ENCODE peak calls at places on chromosomes 16 and 17, in six cellular contexts. S, G, R, X, T and Z are unnamed samples.

GRCh38 chr16:85387171-85387507 is 226.0 kb upstream of the GSE1 start:
- DNase-seq in S (no peak), G (no peak), R (no peak), X (no peak), T (no peak), Z (no peak)

GRCh38 chr16:30948956-30949654 is at the start of gene ORAI3:
- DNase-seq in S (peak), G (peak), R (peak), X (no peak), T (no peak), Z (peak)

GRCh38 chr17:4605826-4606225 is 21.5 kb downstream of the SMTNL2 start:
- DNase-seq in S (no peak), G (no peak), R (peak), X (no peak), T (no peak), Z (no peak)

GRCh38 chr16:76226011-76226410 is 51.2 kb upstream of the CNTNAP4 start:
- DNase-seq in S (no peak), G (no peak), R (no peak), X (no peak), T (no peak), Z (no peak)

GRCh38 chr17:28818705-28819295 is 23.8 kb downstream of the FAM222B start:
- DNase-seq in S (no peak), G (no peak), R (no peak), X (no peak), T (no peak), Z (no peak)

GRCh38 chr17:185445-186138 is 4.1 kb upstream of the DOC2B start:
- DNase-seq in S (no peak), G (no peak), R (no peak), X (no peak), T (no peak), Z (no peak)

GRCh38 chr16:46916980-46917379 is 32.8 kb downstream of the GPT2 start:
- DNase-seq in S (no peak), G (peak), R (no peak), X (no peak), T (no peak), Z (peak)

GRCh38 chr17:62737513-62737912 is 70.6 kb downstream of the MARCHF10 start:
- DNase-seq in S (no peak), G (no peak), R (no peak), X (no peak), T (peak), Z (no peak)

GRCh38 chr17:68733241-68734176 is 132.3 kb upstream of the FAM20A start:
- DNase-seq in S (no peak), G (no peak), R (no peak), X (no peak), T (no peak), Z (no peak)

GRCh38 chr16:1979271-1980025 is 1.8 kb downstream of the NOXO1 start:
- DNase-seq in S (no peak), G (peak), R (no peak), X (no peak), T (no peak), Z (no peak)

GRCh38 chr17:18143044-18143936 is 34.7 kb downstream of the MYO15A start:
- DNase-seq in S (no peak), G (no peak), R (peak), X (no peak), T (no peak), Z (peak)

GRCh38 chr16:56336071-56336688 is 89.2 kb downstream of the AMFR start:
- DNase-seq in S (no peak), G (no peak), R (peak), X (no peak), T (no peak), Z (no peak)

GRCh38 chr17:11499881-11500280 is 98.4 kb upstream of the DNAH9 start:
- DNase-seq in S (no peak), G (no peak), R (no peak), X (no peak), T (no peak), Z (no peak)

GRCh38 chr16:26316683-26317464 is 625.1 kb downstream of the HS3ST4 start:
- DNase-seq in S (no peak), G (no peak), R (no peak), X (no peak), T (no peak), Z (no peak)

GRCh38 chr16:74998481-74999207 is at the start of gene ZNRF1:
- DNase-seq in S (peak), G (peak), R (peak), X (peak), T (peak), Z (peak)

GRCh38 chr16:58501242-58502131 is 1.5 kb downstream of the NDRG4 start:
- DNase-seq in S (no peak), G (peak), R (peak), X (no peak), T (peak), Z (peak)

GRCh38 chr17:20924306-20924705 is 118.5 kb downstream of the USP22 start:
- DNase-seq in S (no peak), G (no peak), R (no peak), X (no peak), T (no peak), Z (no peak)